ENCODE peak calls at places on chromosome 18, in nine cellular contexts. D is uterus, M is A549, X is heart right ventricle, Y is WTC11, T is cardiac muscle cell, O is AG10803, C is H9, W is HFFc6. H is an unnamed sample.

GRCh38 chr18:34491719-34492118 is 218.4 kb upstream of the DTNA start:
- DNase-seq in D (no peak), M (no peak), X (no peak), Y (no peak), T (no peak), O (no peak), C (no peak), W (no peak), H (no peak)

GRCh38 chr18:24071029-24071428 is 56.5 kb downstream of the TTC39C start:
- DNase-seq in D (no peak), M (no peak), X (no peak), Y (no peak), T (no peak), O (no peak), C (no peak), W (no peak), H (no peak)

GRCh38 chr18:36412778-36413177 is 115.3 kb downstream of the FHOD3 start:
- DNase-seq in D (no peak), M (peak), X (no peak), Y (peak), T (peak), O (no peak), C (peak), W (peak), H (peak)

GRCh38 chr18:48452863-48453323 is 43.7 kb upstream of the ZBTB7C start:
- DNase-seq in D (no peak), M (no peak), X (no peak), Y (no peak), T (peak), O (no peak), C (no peak), W (no peak), H (no peak)

GRCh38 chr18:51724790-51725721 is 527.6 kb upstream of the MEX3C start:
- DNase-seq in D (no peak), M (no peak), X (no peak), Y (no peak), T (peak), O (no peak), C (no peak), W (no peak), H (no peak)

GRCh38 chr18:46329736-46330246 is 225.6 kb downstream of the HAUS1 start:
- DNase-seq in D (no peak), M (no peak), X (no peak), Y (no peak), T (no peak), O (no peak), C (no peak), W (no peak), H (no peak)

GRCh38 chr18:51753365-51754057 is 556.0 kb upstream of the MEX3C start:
- DNase-seq in D (no peak), M (no peak), X (no peak), Y (no peak), T (no peak), O (no peak), C (no peak), W (no peak), H (no peak)

GRCh38 chr18:49861659-49862058 is 48.3 kb upstream of the ACAA2 start:
- DNase-seq in D (no peak), M (no peak), X (no peak), Y (no peak), T (no peak), O (peak), C (no peak), W (no peak), H (peak)

GRCh38 chr18:78479443-78479842 is 500.2 kb upstream of the SALL3 start:
- DNase-seq in D (no peak), M (no peak), X (no peak), Y (no peak), T (no peak), O (no peak), C (no peak), W (no peak), H (peak)

GRCh38 chr18:68017385-68017784 is 500.9 kb upstream of the DSEL start:
- DNase-seq in D (no peak), M (no peak), X (no peak), Y (no peak), T (no peak), O (no peak), C (no peak), W (no peak), H (no peak)

GRCh38 chr18:70121842-70122241 is 83.6 kb downstream of the RTTN start:
- DNase-seq in D (no peak), M (no peak), X (no peak), Y (no peak), T (no peak), O (no peak), C (no peak), W (no peak), H (no peak)

GRCh38 chr18:13511961-13512572 is 214.3 kb downstream of the FAM210A start:
- DNase-seq in D (no peak), M (no peak), X (no peak), Y (no peak), T (no peak), O (no peak), C (no peak), W (no peak), H (no peak)

GRCh38 chr18:80192653-80193385 is 54.5 kb downstream of the PARD6G start:
- DNase-seq in D (no peak), M (no peak), X (no peak), Y (no peak), T (no peak), O (no peak), C (no peak), W (no peak), H (peak)

GRCh38 chr18:75422341-75422910 is 5.1 kb downstream of the SMIM21 start:
- DNase-seq in D (no peak), M (no peak), X (no peak), Y (no peak), T (peak), O (peak), C (no peak), W (no peak), H (no peak)

GRCh38 chr18:42113529-42114191 is 158.6 kb downstream of the PIK3C3 start:
- DNase-seq in D (no peak), M (no peak), X (no peak), Y (no peak), T (peak), O (peak), C (no peak), W (no peak), H (no peak)

GRCh38 chr18:36546028-36546427 is 248.5 kb downstream of the FHOD3 start:
- DNase-seq in D (no peak), M (no peak), X (no peak), Y (no peak), T (no peak), O (no peak), C (no peak), W (no peak), H (no peak)

GRCh38 chr18:12086677-12087482 is 6.8 kb upstream of the ANKRD62 start:
- DNase-seq in D (no peak), M (no peak), X (no peak), Y (no peak), T (no peak), O (no peak), C (no peak), W (no peak), H (no peak)

GRCh38 chr18:29271496-29271895 is 1094.6 kb upstream of the CDH2 start:
- DNase-seq in D (no peak), M (no peak), X (no peak), Y (no peak), T (peak), O (peak), C (no peak), W (peak), H (no peak)

GRCh38 chr18:59874166-59874565 is 25.6 kb upstream of the PMAIP1 start:
- DNase-seq in D (no peak), M (peak), X (no peak), Y (no peak), T (peak), O (peak), C (no peak), W (peak), H (no peak)

GRCh38 chr18:46324556-46324955 is 220.4 kb downstream of the HAUS1 start:
- DNase-seq in D (no peak), M (peak), X (no peak), Y (no peak), T (peak), O (peak), C (no peak), W (peak), H (no peak)

GRCh38 chr18:74290831-74291770 is 662 bp downstream of the CYB5A start:
- DNase-seq in D (peak), M (no peak), X (no peak), Y (peak), T (peak), O (no peak), C (peak), W (no peak), H (no peak)

GRCh38 chr18:61551586-61551985 is 218.4 kb downstream of the CDH20 start:
- DNase-seq in D (no peak), M (peak), X (peak), Y (no peak), T (peak), O (peak), C (peak), W (peak), H (peak)

DNA sequence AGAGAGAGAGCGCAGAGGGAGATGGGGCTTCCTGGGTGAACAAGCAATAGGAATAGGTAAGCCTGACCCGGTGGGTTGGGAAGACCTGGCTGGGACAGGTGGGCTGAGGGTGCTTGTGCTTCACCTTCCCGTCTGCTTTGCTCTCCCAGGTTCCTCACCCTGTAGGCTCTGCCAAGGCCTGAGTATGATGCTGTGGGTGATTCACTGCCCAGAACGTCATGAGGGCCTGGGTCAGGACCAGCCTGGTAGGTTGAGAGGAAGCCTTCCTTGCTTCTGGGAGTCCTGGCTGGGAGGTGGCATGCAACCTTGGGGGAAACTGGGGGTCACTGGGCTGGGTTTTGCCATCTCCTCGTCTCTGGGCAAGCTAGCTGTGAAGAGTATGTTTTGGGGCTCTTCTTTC is 220.2 kb upstream of the APCDD1 start:
- DNase-seq in D (no peak), M (no peak), X (no peak), Y (no peak), T (peak), O (peak), C (no peak), W (peak), H (no peak)
- TF ChIP-seq CTCF in D (no peak), M (no peak), X (no peak), Y (no peak), T (no peak), O (no peak), C (no peak), W (no peak), H (no peak)

GRCh38 chr18:58556333-58557012 is 72.4 kb downstream of the ALPK2 start:
- DNase-seq in D (no peak), M (no peak), X (peak), Y (no peak), T (peak), O (no peak), C (no peak), W (no peak), H (peak)

GRCh38 chr18:58559427-58560186 is 69.3 kb downstream of the ALPK2 start:
- DNase-seq in D (no peak), M (no peak), X (no peak), Y (no peak), T (no peak), O (no peak), C (no peak), W (no peak), H (no peak)

GRCh38 chr18:58557013-58557435 is 71.9 kb downstream of the ALPK2 start:
- DNase-seq in D (no peak), M (no peak), X (peak), Y (no peak), T (no peak), O (no peak), C (no peak), W (no peak), H (no peak)

GRCh38 chr18:58562146-58562998 is 66.5 kb downstream of the ALPK2 start:
- DNase-seq in D (no peak), M (no peak), X (no peak), Y (no peak), T (no peak), O (no peak), C (no peak), W (no peak), H (no peak)

GRCh38 chr18:58558514-58558913 is 70.4 kb downstream of the ALPK2 start:
- DNase-seq in D (no peak), M (no peak), X (no peak), Y (no peak), T (no peak), O (no peak), C (no peak), W (no peak), H (no peak)
- TF ChIP-seq CTCF in D (no peak), M (no peak), X (no peak), Y (no peak), T (peak), O (no peak), C (no peak), W (peak), H (no peak)

GRCh38 chr18:7979714-7980113 is 412.6 kb downstream of the PTPRM start:
- DNase-seq in D (no peak), M (no peak), X (no peak), Y (no peak), T (no peak), O (no peak), C (no peak), W (no peak), H (no peak)

GRCh38 chr18:7980136-7980535 is 413.0 kb downstream of the PTPRM start:
- DNase-seq in D (no peak), M (no peak), X (no peak), Y (peak), T (no peak), O (no peak), C (peak), W (no peak), H (no peak)

GRCh38 chr18:7980661-7981060 is 413.5 kb downstream of the PTPRM start:
- DNase-seq in D (no peak), M (no peak), X (no peak), Y (no peak), T (no peak), O (no peak), C (no peak), W (no peak), H (no peak)

GRCh38 chr18:7978834-7979233 is 411.7 kb downstream of the PTPRM start:
- DNase-seq in D (no peak), M (no peak), X (no peak), Y (no peak), T (no peak), O (no peak), C (no peak), W (no peak), H (no peak)

GRCh38 chr18:7977897-7978296 is 410.8 kb downstream of the PTPRM start:
- DNase-seq in D (no peak), M (no peak), X (no peak), Y (no peak), T (no peak), O (no peak), C (no peak), W (no peak), H (no peak)
- TF ChIP-seq CTCF in D (no peak), M (no peak), X (no peak), Y (no peak), T (no peak), O (no peak), C (no peak), W (no peak), H (no peak)

DNA sequence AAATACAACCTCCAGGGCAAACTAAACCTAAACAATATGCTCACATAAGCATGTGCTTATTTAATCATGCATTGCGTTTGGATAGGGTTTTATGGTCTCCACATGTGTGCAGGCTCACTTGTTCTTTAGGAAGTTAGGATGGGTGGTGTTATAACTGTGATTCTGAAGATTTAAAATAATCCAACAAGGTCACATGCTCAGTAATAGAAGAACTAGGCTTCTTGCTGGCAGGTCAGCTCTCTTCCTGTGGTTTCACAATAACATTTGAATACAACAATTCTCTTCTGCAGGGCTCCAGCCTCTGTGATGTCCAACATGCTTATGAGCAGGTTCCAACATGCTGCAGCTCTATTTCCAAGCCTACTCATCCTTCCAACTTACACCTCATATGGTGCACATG is 84.0 kb downstream of the MYL12B start:
- DNase-seq in D (peak), M (no peak), X (no peak), Y (no peak), T (peak), O (no peak), C (no peak), W (no peak), H (no peak)
- TF ChIP-seq CTCF in D (no peak), M (no peak), X (no peak), Y (no peak), T (no peak), O (no peak), C (no peak), W (no peak), H (no peak)

DNA sequence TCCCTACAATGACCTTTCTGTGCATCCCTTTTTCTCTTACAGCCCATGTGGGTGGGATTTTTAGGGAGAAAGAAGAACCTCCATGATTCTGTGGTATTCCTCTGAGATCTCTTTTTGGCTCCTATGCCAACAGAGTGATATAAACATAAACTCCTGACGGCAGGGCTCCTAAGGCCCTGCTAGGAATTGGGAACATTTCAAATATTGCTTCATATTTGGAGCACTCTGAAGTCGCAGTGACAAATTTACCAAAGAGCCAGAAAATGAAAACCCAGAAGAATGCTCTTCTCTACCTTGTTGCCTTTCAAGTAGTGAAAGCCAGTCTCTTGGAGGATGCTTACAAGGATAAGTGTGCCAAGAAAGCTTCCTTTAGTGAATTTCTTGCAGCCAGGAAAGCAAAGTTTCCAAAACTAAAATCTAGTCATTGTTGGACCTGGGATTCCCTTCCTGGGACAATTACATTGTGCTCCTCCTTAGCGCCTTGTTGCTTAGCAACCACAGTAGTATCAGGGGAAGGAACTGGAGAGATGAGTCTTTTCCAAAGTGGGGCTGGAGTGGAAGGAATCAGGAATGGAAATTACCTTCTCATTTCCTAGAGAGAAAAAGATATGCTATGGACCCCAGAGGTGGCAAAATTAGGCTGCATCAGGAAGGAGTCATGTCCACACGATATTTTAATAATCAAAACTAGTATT is 7.3 kb upstream of the SETBP1 start:
- DNase-seq in D (no peak), M (no peak), X (no peak), Y (no peak), T (no peak), O (no peak), C (no peak), W (no peak), H (no peak)
- TF ChIP-seq CTCF in D (no peak), M (no peak), X (no peak), Y (no peak), T (no peak), O (no peak), C (no peak), W (no peak), H (no peak)

GRCh38 chr18:63025251-63025710 is 294.3 kb downstream of the BCL2 start:
- DNase-seq in D (peak), M (no peak), X (peak), Y (peak), T (peak), O (no peak), C (peak), W (no peak), H (peak)
- TF ChIP-seq CTCF in D (peak), M (no peak), X (peak), Y (no peak), T (peak), O (no peak), C (peak), W (peak), H (no peak)

DNA sequence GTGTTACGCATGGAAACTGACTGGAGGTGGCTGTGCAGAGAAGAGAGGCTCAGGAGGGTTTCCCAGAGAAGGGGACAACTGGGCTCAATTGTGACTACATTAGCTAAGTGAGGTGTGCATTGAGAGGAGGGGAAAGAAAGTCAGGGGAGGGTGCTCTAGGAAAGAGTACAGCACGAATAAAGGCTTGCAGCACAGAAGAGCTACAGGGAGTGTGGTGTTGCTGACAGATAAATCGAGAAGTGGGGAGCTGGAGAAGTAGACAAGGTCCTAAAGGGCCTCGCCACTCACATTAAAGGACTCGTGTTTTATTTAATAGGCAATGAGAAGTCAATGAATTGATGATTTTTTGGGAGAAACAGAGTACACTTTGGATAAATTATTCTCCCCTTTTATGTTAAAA is 65.7 kb upstream of the CTAGE1 start:
- DNase-seq in D (no peak), M (no peak), X (no peak), Y (no peak), T (no peak), O (no peak), C (no peak), W (no peak), H (no peak)
- TF ChIP-seq CTCF in D (no peak), M (no peak), X (no peak), Y (no peak), T (no peak), O (no peak), C (no peak), W (no peak), H (no peak)

H was measured in lower leg skin.